ENCODE peak calls at places on chromosomes 13 and 19, in nine cellular contexts. One of them, this sample, is unnamed.

GRCh38 chr13:23725922-23726321 is 155.7 kb downstream of the TNFRSF19 start:
- DNase-seq in adrenal gland: no peak
- DNase-seq in H1: no peak
- DNase-seq in upper lobe of left lung: no peak
- DNase-seq in sigmoid colon: no peak
- DNase-seq in lower leg skin: no peak
- DNase-seq in gastrocnemius medialis: no peak
- DNase-seq in ovary: no peak
- DNase-seq in A549: no peak
- DNase-seq in this sample: no peak

GRCh38 chr13:80975903-80976302 is 635.0 kb upstream of the SPRY2 start:
- DNase-seq in H1: no peak
- DNase-seq in gastrocnemius medialis: no peak
- DNase-seq in ovary: no peak
- DNase-seq in lower leg skin: no peak
- DNase-seq in upper lobe of left lung: no peak
- DNase-seq in sigmoid colon: no peak
- DNase-seq in adrenal gland: no peak
- DNase-seq in A549: no peak
- DNase-seq in this sample: no peak

GRCh38 chr19:44745386-44745831 is 3.1 kb upstream of the BCL3 start:
- DNase-seq in upper lobe of left lung: peak; percentile 56
- DNase-seq in adrenal gland: peak; percentile 80
- DNase-seq in A549: peak; percentile 80
- DNase-seq in H1: no peak
- DNase-seq in gastrocnemius medialis: peak; percentile 55
- DNase-seq in lower leg skin: peak; percentile 95
- DNase-seq in ovary: peak; percentile 70
- DNase-seq in sigmoid colon: peak; percentile 88
- DNase-seq in this sample: peak; percentile 51

GRCh38 chr13:29502391-29503008 is 93.0 kb downstream of the SLC7A1 start:
- DNase-seq in A549: no peak
- DNase-seq in H1: no peak
- DNase-seq in adrenal gland: no peak
- DNase-seq in upper lobe of left lung: no peak
- DNase-seq in ovary: no peak
- DNase-seq in lower leg skin: no peak
- DNase-seq in sigmoid colon: no peak
- DNase-seq in gastrocnemius medialis: no peak
- DNase-seq in this sample: no peak

GRCh38 chr19:2270157-2270571 is 11.8 kb downstream of the PEAK3 start:
- DNase-seq in gastrocnemius medialis: no peak
- DNase-seq in ovary: peak; percentile 61
- DNase-seq in upper lobe of left lung: peak; percentile 90
- DNase-seq in A549: no peak
- DNase-seq in adrenal gland: peak; percentile 83
- DNase-seq in lower leg skin: peak; percentile 93
- DNase-seq in H1: no peak
- DNase-seq in sigmoid colon: peak; percentile 85
- DNase-seq in this sample: no peak

GRCh38 chr13:45042539-45042938 is 53.2 kb downstream of the GPALPP1 start:
- DNase-seq in upper lobe of left lung: no peak
- DNase-seq in sigmoid colon: no peak
- DNase-seq in ovary: no peak
- DNase-seq in A549: no peak
- DNase-seq in lower leg skin: no peak
- DNase-seq in gastrocnemius medialis: no peak
- DNase-seq in adrenal gland: no peak
- DNase-seq in H1: no peak
- DNase-seq in this sample: no peak

GRCh38 chr13:23754506-23754905 is 134.7 kb downstream of the MIPEP start:
- DNase-seq in ovary: peak; percentile 12
- DNase-seq in adrenal gland: no peak
- DNase-seq in sigmoid colon: no peak
- DNase-seq in lower leg skin: no peak
- DNase-seq in H1: no peak
- DNase-seq in upper lobe of left lung: no peak
- DNase-seq in gastrocnemius medialis: no peak
- DNase-seq in A549: no peak
- DNase-seq in this sample: no peak

GRCh38 chr13:113445791-113446487 is 7.3 kb downstream of the ADPRHL1 start:
- DNase-seq in adrenal gland: no peak
- DNase-seq in gastrocnemius medialis: no peak
- DNase-seq in lower leg skin: peak; percentile 82
- DNase-seq in H1: no peak
- DNase-seq in upper lobe of left lung: peak; percentile 59
- DNase-seq in sigmoid colon: peak; percentile 43
- DNase-seq in A549: no peak
- DNase-seq in ovary: no peak
- DNase-seq in this sample: peak; percentile 35

GRCh38 chr19:5903502-5904301 is at the start of gene NDUFA11:
- DNase-seq in adrenal gland: peak; percentile 99
- DNase-seq in A549: peak; percentile 83
- DNase-seq in upper lobe of left lung: peak; percentile 100
- DNase-seq in lower leg skin: peak; percentile 100
- DNase-seq in sigmoid colon: peak; percentile 100
- DNase-seq in H1: peak; percentile 93
- DNase-seq in gastrocnemius medialis: peak; percentile 98
- DNase-seq in ovary: peak; percentile 98
- DNase-seq in this sample: peak; percentile 99
- TF ChIP-seq POLR2A in adrenal gland: peak; percentile 84
- TF ChIP-seq POLR2A in A549: peak; percentile 66
- TF ChIP-seq POLR2A in upper lobe of left lung: peak; percentile 38
- TF ChIP-seq POLR2A in lower leg skin: no peak
- TF ChIP-seq POLR2A in sigmoid colon: peak; percentile 83
- TF ChIP-seq POLR2A in H1: peak; percentile 80
- TF ChIP-seq POLR2A in gastrocnemius medialis: peak; percentile 85
- TF ChIP-seq POLR2A in ovary: peak; percentile 84
- TF ChIP-seq POLR2A in this sample: peak; percentile 45

GRCh38 chr19:10335149-10336053 is 2.1 kb upstream of the RAVER1 start:
- DNase-seq in ovary: peak; percentile 21
- DNase-seq in gastrocnemius medialis: no peak
- DNase-seq in H1: no peak
- DNase-seq in A549: no peak
- DNase-seq in sigmoid colon: no peak
- DNase-seq in lower leg skin: no peak
- DNase-seq in upper lobe of left lung: peak; percentile 73
- DNase-seq in adrenal gland: no peak
- DNase-seq in this sample: no peak
- TF ChIP-seq POLR2A in ovary: no peak
- TF ChIP-seq POLR2A in gastrocnemius medialis: no peak
- TF ChIP-seq POLR2A in H1: no peak
- TF ChIP-seq POLR2A in A549: no peak
- TF ChIP-seq POLR2A in sigmoid colon: no peak
- TF ChIP-seq POLR2A in lower leg skin: no peak
- TF ChIP-seq POLR2A in upper lobe of left lung: no peak
- TF ChIP-seq POLR2A in adrenal gland: no peak
- TF ChIP-seq POLR2A in this sample: no peak

GRCh38 chr19:6737284-6737872 is at the start of gene GPR108:
- DNase-seq in sigmoid colon: peak; percentile 100
- DNase-seq in adrenal gland: peak; percentile 100
- DNase-seq in H1: peak; percentile 99
- DNase-seq in lower leg skin: peak; percentile 100
- DNase-seq in ovary: peak; percentile 100
- DNase-seq in gastrocnemius medialis: peak; percentile 100
- DNase-seq in upper lobe of left lung: peak; percentile 100
- DNase-seq in A549: peak; percentile 44
- DNase-seq in this sample: peak; percentile 100

GRCh38 chr19:6736917-6737283 is 480 bp downstream of the GPR108 start:
- DNase-seq in H1: no peak
- DNase-seq in A549: no peak
- DNase-seq in sigmoid colon: no peak
- DNase-seq in gastrocnemius medialis: no peak
- DNase-seq in adrenal gland: peak; percentile 51
- DNase-seq in upper lobe of left lung: no peak
- DNase-seq in ovary: peak; percentile 52
- DNase-seq in lower leg skin: no peak
- DNase-seq in this sample: no peak

GRCh38 chr19:6735181-6735891 is 2.0 kb downstream of the GPR108 start:
- DNase-seq in H1: no peak
- DNase-seq in adrenal gland: no peak
- DNase-seq in lower leg skin: no peak
- DNase-seq in ovary: no peak
- DNase-seq in sigmoid colon: no peak
- DNase-seq in gastrocnemius medialis: no peak
- DNase-seq in A549: no peak
- DNase-seq in upper lobe of left lung: no peak
- DNase-seq in this sample: no peak

GRCh38 chr19:6737873-6738725 is 719 bp upstream of the GPR108 start:
- DNase-seq in upper lobe of left lung: no peak
- DNase-seq in H1: no peak
- DNase-seq in ovary: peak; percentile 98
- DNase-seq in sigmoid colon: peak; percentile 100
- DNase-seq in gastrocnemius medialis: peak; percentile 75
- DNase-seq in A549: peak; percentile 94
- DNase-seq in lower leg skin: peak; percentile 98
- DNase-seq in adrenal gland: peak; percentile 98
- DNase-seq in this sample: peak; percentile 82

DNA sequence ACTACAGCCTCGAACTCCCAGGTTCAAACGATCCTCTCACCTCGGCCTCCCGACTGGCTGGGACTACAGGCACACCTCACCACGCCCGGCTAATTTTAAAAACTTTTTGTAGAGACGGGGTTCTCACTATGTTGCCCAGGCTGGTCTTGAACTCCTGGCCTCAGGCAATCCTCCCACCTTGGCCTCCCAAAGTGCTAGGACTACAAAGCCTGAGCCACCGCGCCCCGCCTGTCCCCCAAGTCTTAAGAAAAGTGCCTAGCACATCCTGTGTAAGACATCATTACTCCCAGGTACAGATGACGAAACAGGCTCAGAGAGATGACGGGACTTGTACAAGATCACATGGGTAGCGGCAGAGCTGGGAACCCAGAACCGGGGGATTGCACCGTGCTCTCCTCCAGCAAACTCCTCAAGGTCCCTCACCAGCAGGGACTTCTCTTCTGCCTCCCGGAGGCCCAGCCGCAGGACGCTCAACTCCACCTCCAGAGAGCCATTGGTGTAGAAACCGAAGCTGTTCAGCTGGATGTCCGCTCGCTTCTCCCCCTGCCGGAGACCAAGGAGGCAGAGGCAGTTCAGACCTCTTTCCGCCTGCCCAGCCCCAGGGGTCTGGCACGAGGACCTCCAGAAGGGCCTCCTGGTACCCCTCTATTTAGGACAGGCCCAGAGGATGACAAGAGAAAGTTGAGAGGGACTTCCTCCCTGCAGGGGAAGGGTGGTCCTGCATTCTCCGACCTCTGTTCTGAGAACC is 1.0 kb downstream of the GPR108 start:
- DNase-seq in upper lobe of left lung: peak; percentile 53
- DNase-seq in sigmoid colon: peak; percentile 93
- DNase-seq in A549: peak; percentile 80
- DNase-seq in H1: no peak
- DNase-seq in lower leg skin: peak; percentile 94
- DNase-seq in adrenal gland: peak; percentile 87
- DNase-seq in ovary: peak; percentile 77
- DNase-seq in gastrocnemius medialis: peak; percentile 48
- DNase-seq in this sample: peak; percentile 70
- TF ChIP-seq POLR2A in upper lobe of left lung: no peak
- TF ChIP-seq POLR2A in sigmoid colon: no peak
- TF ChIP-seq POLR2A in A549: peak; percentile 15
- TF ChIP-seq POLR2A in H1: no peak
- TF ChIP-seq POLR2A in lower leg skin: no peak
- TF ChIP-seq POLR2A in adrenal gland: peak; percentile 79
- TF ChIP-seq POLR2A in ovary: peak; percentile 54
- TF ChIP-seq POLR2A in gastrocnemius medialis: peak; percentile 17
- TF ChIP-seq POLR2A in this sample: no peak

GRCh38 chr13:35920816-35921215 is 210.4 kb downstream of the DCLK1 start:
- DNase-seq in H1: no peak
- DNase-seq in A549: no peak
- DNase-seq in ovary: no peak
- DNase-seq in gastrocnemius medialis: no peak
- DNase-seq in sigmoid colon: no peak
- DNase-seq in upper lobe of left lung: no peak
- DNase-seq in lower leg skin: no peak
- DNase-seq in adrenal gland: no peak
- DNase-seq in this sample: no peak
- TF ChIP-seq POLR2A in H1: no peak
- TF ChIP-seq POLR2A in A549: no peak
- TF ChIP-seq POLR2A in ovary: no peak
- TF ChIP-seq POLR2A in gastrocnemius medialis: no peak
- TF ChIP-seq POLR2A in sigmoid colon: no peak
- TF ChIP-seq POLR2A in upper lobe of left lung: no peak
- TF ChIP-seq POLR2A in lower leg skin: no peak
- TF ChIP-seq POLR2A in adrenal gland: no peak
- TF ChIP-seq POLR2A in this sample: no peak

DNA sequence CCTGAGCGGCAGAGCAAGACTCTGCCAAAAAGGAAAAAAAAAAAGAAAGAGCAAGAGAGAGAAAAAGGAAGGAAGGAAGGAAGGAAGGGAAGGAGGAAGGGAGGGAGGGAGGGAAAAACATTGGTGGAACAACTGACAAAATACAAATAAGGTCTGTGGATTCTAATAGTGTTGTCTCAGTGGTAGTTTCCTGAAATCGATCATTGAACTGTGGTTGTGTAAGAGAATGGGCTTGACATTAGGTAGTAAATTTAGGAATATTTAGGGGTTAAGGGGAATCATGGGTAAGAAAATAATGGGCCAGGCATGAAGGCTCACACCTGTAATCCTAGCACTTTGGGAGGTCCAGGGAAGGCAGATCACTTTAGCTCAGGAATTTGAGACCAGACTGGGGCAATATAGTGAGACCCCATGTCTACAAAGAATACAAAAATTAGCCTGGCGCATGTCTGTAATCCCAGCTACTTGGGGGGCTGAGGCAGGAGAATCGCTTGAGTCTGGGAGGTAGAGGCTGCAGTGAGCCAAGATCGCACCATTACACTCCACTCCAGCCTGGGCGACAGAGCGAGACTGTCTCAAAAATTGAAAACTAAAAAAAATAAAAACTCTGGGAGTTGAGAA is 14.5 kb downstream of the PHLDB3 start:
- DNase-seq in ovary: no peak
- DNase-seq in gastrocnemius medialis: no peak
- DNase-seq in H1: no peak
- DNase-seq in A549: no peak
- DNase-seq in sigmoid colon: no peak
- DNase-seq in lower leg skin: no peak
- DNase-seq in adrenal gland: no peak
- DNase-seq in upper lobe of left lung: no peak
- DNase-seq in this sample: no peak
- TF ChIP-seq POLR2A in ovary: no peak
- TF ChIP-seq POLR2A in gastrocnemius medialis: no peak
- TF ChIP-seq POLR2A in H1: no peak
- TF ChIP-seq POLR2A in A549: no peak
- TF ChIP-seq POLR2A in sigmoid colon: no peak
- TF ChIP-seq POLR2A in lower leg skin: no peak
- TF ChIP-seq POLR2A in adrenal gland: no peak
- TF ChIP-seq POLR2A in upper lobe of left lung: no peak
- TF ChIP-seq POLR2A in this sample: no peak

DNA sequence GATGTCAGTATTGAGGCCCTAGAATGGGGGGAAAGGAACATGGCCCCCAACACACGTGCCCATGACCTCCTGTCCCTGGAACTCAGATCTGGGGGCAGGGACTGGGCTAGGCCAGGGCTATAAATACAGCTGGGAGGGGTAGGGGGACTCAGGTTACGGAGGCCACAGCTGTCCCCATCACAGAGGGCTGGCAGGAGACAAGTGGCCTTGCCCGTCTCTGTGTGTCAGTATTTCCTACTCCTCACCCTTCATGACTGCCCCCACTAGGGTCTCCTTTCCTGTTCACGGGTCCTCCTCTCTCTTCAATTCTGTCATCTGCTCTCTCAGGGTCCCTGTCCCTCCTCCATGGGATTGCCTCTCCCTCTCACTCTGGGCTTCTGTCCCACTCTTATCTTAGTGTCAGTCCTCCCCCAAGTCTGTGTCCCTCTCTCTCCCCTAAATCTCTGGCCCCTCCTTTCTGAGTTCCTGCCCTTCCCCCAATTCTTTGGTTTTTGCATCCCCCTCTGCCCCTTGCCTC is 692 bp upstream of the HRC start:
- DNase-seq in adrenal gland: no peak
- DNase-seq in A549: no peak
- DNase-seq in sigmoid colon: no peak
- DNase-seq in upper lobe of left lung: no peak
- DNase-seq in H1: no peak
- DNase-seq in lower leg skin: no peak
- DNase-seq in gastrocnemius medialis: peak; percentile 92
- DNase-seq in ovary: no peak
- DNase-seq in this sample: no peak
- TF ChIP-seq POLR2A in adrenal gland: no peak
- TF ChIP-seq POLR2A in A549: no peak
- TF ChIP-seq POLR2A in sigmoid colon: no peak
- TF ChIP-seq POLR2A in upper lobe of left lung: no peak
- TF ChIP-seq POLR2A in H1: no peak
- TF ChIP-seq POLR2A in lower leg skin: no peak
- TF ChIP-seq POLR2A in gastrocnemius medialis: peak; percentile 78
- TF ChIP-seq POLR2A in ovary: no peak
- TF ChIP-seq POLR2A in this sample: no peak

This sample was measured in breast epithelium.